ENCODE peak calls at places on chromosome 7, in four cellular contexts. One of them, this sample, is unnamed. For H3K4me1, the result is how much of the 10 kb centered on the place peaks cover.

GRCh38 chr7:27164381-27165088 is 802 bp downstream of the HOXA9 start:
- DNase-seq in HCT116: no peak
- DNase-seq in PC-3: peak
- DNase-seq in SK-N-SH: no peak
- DNase-seq in this sample: no peak

GRCh38 chr7:47581442-47581820 is 480 bp downstream of the TNS3 start:
- DNase-seq in HCT116: no peak
- DNase-seq in PC-3: peak
- DNase-seq in SK-N-SH: peak
- DNase-seq in this sample: peak

GRCh38 chr7:150400779-150401423 is 21.8 kb downstream of the ZNF775 start:
- DNase-seq in HCT116: no peak
- DNase-seq in PC-3: no peak
- DNase-seq in SK-N-SH: no peak
- DNase-seq in this sample: no peak

GRCh38 chr7:28166982-28167715 is 13.4 kb downstream of the JAZF1 start:
- DNase-seq in HCT116: no peak
- DNase-seq in PC-3: no peak
- DNase-seq in SK-N-SH: no peak
- DNase-seq in this sample: no peak

GRCh38 chr7:17696422-17696821 is 243.9 kb downstream of the SNX13 start:
- DNase-seq in HCT116: no peak
- DNase-seq in PC-3: peak
- DNase-seq in SK-N-SH: no peak
- DNase-seq in this sample: no peak

GRCh38 chr7:1586827-1587705 is 17.2 kb upstream of the PSMG3 start:
- DNase-seq in HCT116: no peak
- DNase-seq in PC-3: no peak
- DNase-seq in SK-N-SH: peak
- DNase-seq in this sample: no peak

GRCh38 chr7:37690206-37690605 is 6.6 kb downstream of the GPR141 start:
- DNase-seq in HCT116: no peak
- DNase-seq in PC-3: no peak
- DNase-seq in SK-N-SH: no peak
- DNase-seq in this sample: no peak

GRCh38 chr7:27109533-27110162 is 7.2 kb upstream of the HOXA2 start:
- DNase-seq in HCT116: no peak
- DNase-seq in PC-3: no peak
- DNase-seq in SK-N-SH: no peak
- DNase-seq in this sample: no peak

GRCh38 chr7:117875566-117875965 is 2.3 kb upstream of the CTTNBP2 start:
- DNase-seq in HCT116: peak
- DNase-seq in PC-3: peak
- DNase-seq in SK-N-SH: no peak
- DNase-seq in this sample: peak

GRCh38 chr7:30524545-30524944 is 19.9 kb upstream of the GGCT start:
- DNase-seq in HCT116: no peak
- DNase-seq in PC-3: peak
- DNase-seq in SK-N-SH: no peak
- DNase-seq in this sample: no peak

DNA sequence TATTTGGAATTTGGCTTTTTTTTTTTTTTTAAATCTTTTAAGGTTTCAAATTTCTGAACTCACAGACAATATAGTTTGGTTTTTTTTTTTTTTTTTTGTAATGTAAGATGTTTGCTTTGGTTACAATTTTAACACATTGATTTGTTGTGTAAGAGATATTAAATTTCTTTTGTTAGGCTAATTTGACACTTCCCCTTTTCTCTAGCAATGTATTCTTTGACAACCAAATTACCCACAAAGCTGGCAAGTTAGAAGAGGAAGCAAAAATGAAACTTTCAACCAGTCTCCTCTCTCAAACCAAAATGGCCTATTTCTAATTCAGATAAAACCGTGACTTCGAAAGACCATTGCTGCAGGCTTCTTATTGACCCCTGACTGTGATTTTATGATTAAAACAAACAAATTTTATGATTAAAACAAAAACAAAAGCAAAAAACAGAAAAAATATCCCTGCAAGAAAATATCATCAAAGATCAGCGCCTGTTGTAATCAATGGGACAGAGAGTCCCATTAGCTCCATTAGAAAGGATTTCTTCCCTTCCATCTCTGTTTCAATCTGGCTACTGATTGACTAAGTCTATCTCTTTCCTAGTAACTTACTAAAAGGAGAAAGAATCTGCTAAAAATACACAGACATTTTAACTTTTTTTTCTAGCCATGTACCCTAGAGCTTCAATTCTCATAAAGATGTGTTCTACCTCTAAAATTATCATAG is 489.2 kb downstream of the MDFIC start:
- DNase-seq in HCT116: no peak
- DNase-seq in PC-3: no peak
- DNase-seq in SK-N-SH: no peak
- DNase-seq in this sample: peak
- TF ChIP-seq EZH2phosphoT487 in HCT116: no peak
- TF ChIP-seq EZH2phosphoT487 in PC-3: no peak
- TF ChIP-seq EZH2phosphoT487 in SK-N-SH: no peak
- TF ChIP-seq EZH2phosphoT487 in this sample: no peak

DNA sequence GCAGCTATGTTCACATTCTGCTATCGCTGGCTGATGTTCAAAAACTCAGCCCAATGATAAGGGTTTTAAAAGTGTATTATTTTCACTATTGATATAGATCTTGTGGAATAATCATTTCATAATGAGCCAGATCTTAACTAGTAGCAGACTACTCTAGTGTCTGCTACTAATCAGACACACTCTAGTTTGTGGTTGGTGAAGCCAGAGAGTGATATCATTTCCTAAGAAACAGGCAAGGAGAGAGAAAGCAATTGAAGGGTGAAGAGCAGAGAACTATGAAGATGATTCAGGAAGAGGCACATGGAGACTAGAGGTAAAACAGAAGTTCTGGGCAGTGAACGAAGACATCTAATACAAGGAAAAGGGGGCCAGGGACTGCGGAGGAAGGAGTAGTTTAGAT is 58.2 kb upstream of the BET1 start:
- DNase-seq in HCT116: no peak
- DNase-seq in PC-3: no peak
- DNase-seq in SK-N-SH: no peak
- DNase-seq in this sample: no peak
- H3K4me1 ChIP-seq in HCT116: under half
- H3K4me1 ChIP-seq in PC-3: under half
- H3K4me1 ChIP-seq in SK-N-SH: under half
- H3K4me1 ChIP-seq in this sample: under half

DNA sequence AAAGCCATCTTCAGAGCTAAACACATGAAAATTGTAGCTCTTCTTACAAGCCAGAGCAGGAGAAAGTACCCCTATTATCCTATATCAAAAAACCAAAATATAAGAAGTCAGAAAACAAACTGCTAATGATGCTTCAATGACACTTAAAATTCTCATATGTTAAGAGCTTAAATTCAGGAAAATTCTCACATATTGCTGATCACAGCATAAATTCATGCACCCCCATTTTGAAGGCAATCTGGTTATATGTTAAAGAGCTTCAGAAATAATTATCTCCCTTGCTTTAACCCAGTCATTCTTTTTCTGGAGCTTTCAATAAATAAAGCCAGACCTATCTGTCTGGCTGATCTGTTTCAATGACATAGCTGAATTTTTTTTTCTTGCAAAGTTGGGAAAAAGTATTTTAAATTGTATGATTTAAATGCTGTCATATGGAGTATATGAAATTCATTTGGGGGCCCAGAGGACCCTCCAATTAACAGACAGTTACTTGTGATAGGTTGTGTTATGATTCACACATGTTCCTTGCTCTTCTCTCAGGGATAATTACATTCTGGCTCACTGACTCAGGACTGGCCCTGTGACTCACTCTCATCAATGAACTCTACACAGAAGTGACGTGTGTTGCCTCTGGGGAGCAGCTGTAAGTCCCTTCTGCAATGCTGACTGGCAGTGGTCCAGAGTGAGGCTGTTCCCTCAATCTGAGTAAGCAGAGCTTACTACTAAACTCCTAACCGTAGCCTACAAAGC is 85.2 kb downstream of the HGF start:
- DNase-seq in HCT116: peak
- DNase-seq in PC-3: peak
- DNase-seq in SK-N-SH: peak
- DNase-seq in this sample: no peak
- TF ChIP-seq EZH2phosphoT487 in HCT116: no peak
- TF ChIP-seq EZH2phosphoT487 in PC-3: no peak
- TF ChIP-seq EZH2phosphoT487 in SK-N-SH: no peak
- TF ChIP-seq EZH2phosphoT487 in this sample: no peak

DNA sequence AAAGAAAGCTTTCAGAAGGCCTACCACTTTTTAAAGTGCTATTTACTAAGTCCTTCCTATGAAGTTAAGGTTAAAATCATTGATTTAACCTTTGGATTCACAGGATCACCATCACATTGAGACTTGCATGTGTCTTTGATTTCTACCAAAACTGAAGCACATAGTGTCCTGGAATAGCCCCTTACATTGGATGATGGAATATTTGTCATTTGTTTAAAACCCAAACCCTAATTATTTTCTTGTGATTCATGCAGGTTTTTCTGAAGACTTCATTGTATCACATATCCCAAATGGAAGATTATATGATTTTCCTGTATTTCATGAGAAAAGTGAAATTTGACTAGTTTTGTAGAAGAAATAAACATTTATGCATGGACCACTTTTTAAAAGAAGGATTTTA is 3.3 kb downstream of the SEMA3A start:
- DNase-seq in HCT116: no peak
- DNase-seq in PC-3: peak
- DNase-seq in SK-N-SH: no peak
- DNase-seq in this sample: no peak
- H3K4me1 ChIP-seq in HCT116: under half
- H3K4me1 ChIP-seq in PC-3: half or more
- H3K4me1 ChIP-seq in SK-N-SH: under half
- H3K4me1 ChIP-seq in this sample: under half

DNA sequence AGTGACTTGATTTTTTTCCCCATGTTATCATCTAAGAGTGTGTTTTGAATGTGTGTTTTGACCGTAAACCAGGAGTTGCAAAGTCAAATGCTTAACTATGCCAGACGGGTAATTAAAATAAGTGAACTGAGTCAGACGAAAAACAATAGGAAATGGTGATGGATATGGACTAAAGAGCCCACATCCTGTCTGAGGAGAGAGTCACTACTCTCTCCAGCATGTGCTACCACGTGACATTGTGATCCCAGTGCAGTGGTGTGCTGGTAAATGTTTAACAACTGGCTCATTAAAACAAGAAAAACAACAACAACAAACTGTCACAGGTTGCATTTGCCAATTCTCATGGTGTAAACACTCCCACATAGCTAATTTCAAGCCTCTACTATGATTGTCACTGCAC is 164.3 kb downstream of the SUGCT start:
- DNase-seq in HCT116: no peak
- DNase-seq in PC-3: peak
- DNase-seq in SK-N-SH: no peak
- DNase-seq in this sample: no peak
- TF ChIP-seq EZH2phosphoT487 in HCT116: no peak
- TF ChIP-seq EZH2phosphoT487 in PC-3: no peak
- TF ChIP-seq EZH2phosphoT487 in SK-N-SH: no peak
- TF ChIP-seq EZH2phosphoT487 in this sample: no peak

GRCh38 chr7:49883933-49884332 is 110.5 kb downstream of the VWC2 start:
- DNase-seq in HCT116: no peak
- DNase-seq in PC-3: no peak
- DNase-seq in SK-N-SH: no peak
- DNase-seq in this sample: no peak

GRCh38 chr7:49875336-49875735 is 101.9 kb downstream of the VWC2 start:
- DNase-seq in HCT116: no peak
- DNase-seq in PC-3: no peak
- DNase-seq in SK-N-SH: no peak
- DNase-seq in this sample: no peak

GRCh38 chr7:49876202-49876601 is 102.8 kb downstream of the VWC2 start:
- DNase-seq in HCT116: no peak
- DNase-seq in PC-3: no peak
- DNase-seq in SK-N-SH: no peak
- DNase-seq in this sample: no peak

GRCh38 chr7:49878627-49879026 is 105.2 kb downstream of the VWC2 start:
- DNase-seq in HCT116: no peak
- DNase-seq in PC-3: no peak
- DNase-seq in SK-N-SH: no peak
- DNase-seq in this sample: no peak
- H3K4me1 ChIP-seq in HCT116: under half
- H3K4me1 ChIP-seq in PC-3: under half
- H3K4me1 ChIP-seq in SK-N-SH: under half
- H3K4me1 ChIP-seq in this sample: under half

GRCh38 chr7:115678049-115678982 is 352.2 kb downstream of the TFEC start:
- DNase-seq in HCT116: no peak
- DNase-seq in PC-3: peak
- DNase-seq in SK-N-SH: no peak
- DNase-seq in this sample: no peak
- TF ChIP-seq EZH2phosphoT487 in HCT116: no peak
- TF ChIP-seq EZH2phosphoT487 in PC-3: no peak
- TF ChIP-seq EZH2phosphoT487 in SK-N-SH: no peak
- TF ChIP-seq EZH2phosphoT487 in this sample: no peak

DNA sequence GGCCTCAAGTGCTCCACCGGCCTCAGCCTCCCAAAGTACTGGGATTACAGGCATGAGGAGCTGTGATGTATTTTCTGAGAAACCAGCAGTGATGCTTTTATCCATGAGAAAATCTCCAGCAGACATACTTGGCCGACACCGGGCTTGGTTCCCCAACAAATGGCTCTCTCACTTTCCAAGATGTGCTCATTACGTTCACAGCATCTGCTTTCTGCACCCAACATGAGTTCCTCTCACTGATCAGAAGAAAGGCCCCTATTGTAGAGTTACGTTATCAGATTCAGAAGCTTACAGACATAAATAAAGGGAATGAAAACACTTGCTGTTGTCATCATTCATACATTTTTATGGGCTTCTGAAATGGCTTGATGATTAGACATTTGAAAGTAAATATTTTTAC is 95.0 kb downstream of the CALD1 start:
- DNase-seq in HCT116: no peak
- DNase-seq in PC-3: no peak
- DNase-seq in SK-N-SH: no peak
- DNase-seq in this sample: no peak
- H3K4me1 ChIP-seq in HCT116: under half
- H3K4me1 ChIP-seq in PC-3: under half
- H3K4me1 ChIP-seq in SK-N-SH: under half
- H3K4me1 ChIP-seq in this sample: under half

GRCh38 chr7:73521636-73522080 is 435 bp downstream of the BAZ1B start:
- DNase-seq in HCT116: no peak
- DNase-seq in PC-3: peak
- DNase-seq in SK-N-SH: peak
- DNase-seq in this sample: peak

GRCh38 chr7:73522081-73522818 is at the start of gene BAZ1B:
- DNase-seq in HCT116: peak
- DNase-seq in PC-3: peak
- DNase-seq in SK-N-SH: peak
- DNase-seq in this sample: peak

GRCh38 chr7:73518470-73518869 is 3.6 kb downstream of the BAZ1B start:
- DNase-seq in HCT116: no peak
- DNase-seq in PC-3: no peak
- DNase-seq in SK-N-SH: no peak
- DNase-seq in this sample: no peak

GRCh38 chr7:73520673-73521635 is 1.1 kb downstream of the BAZ1B start:
- DNase-seq in HCT116: no peak
- DNase-seq in PC-3: peak
- DNase-seq in SK-N-SH: peak
- DNase-seq in this sample: no peak

GRCh38 chr7:73519867-73520672 is 2.0 kb downstream of the BAZ1B start:
- DNase-seq in HCT116: no peak
- DNase-seq in PC-3: no peak
- DNase-seq in SK-N-SH: no peak
- DNase-seq in this sample: peak
- TF ChIP-seq EZH2phosphoT487 in HCT116: no peak
- TF ChIP-seq EZH2phosphoT487 in PC-3: no peak
- TF ChIP-seq EZH2phosphoT487 in SK-N-SH: no peak
- TF ChIP-seq EZH2phosphoT487 in this sample: no peak